ENCODE peak calls at places on chromosomes 1 and 21, in four cellular contexts. Z is fibroblast of the aortic adventitia, U is neural progenitor cell, Y is brain microvascular endothelial cell. J is an unnamed sample.

GRCh38 chr1:107920578-107920977 is 44.4 kb downstream of the VAV3 start:
- DNase-seq in U (no peak), Z (no peak), Y (no peak), J (no peak)

GRCh38 chr21:26965567-26966359 is 1.1 kb downstream of the ADAMTS5 start:
- DNase-seq in Y (peak), U (peak), Z (peak), J (peak)

GRCh38 chr1:117122297-117123025 is 912 bp upstream of the TRIM45 start:
- DNase-seq in Z (no peak), U (peak), Y (no peak), J (no peak)

GRCh38 chr1:190475394-190476250 is 2.0 kb downstream of the BRINP3 start:
- DNase-seq in Z (peak), Y (no peak), U (peak), J (no peak)

GRCh38 chr1:153532161-153532560 is 3.6 kb downstream of the S100A6 start:
- DNase-seq in U (no peak), Y (no peak), Z (no peak), J (no peak)

GRCh38 chr1:17053071-17053684 is 654 bp downstream of the SDHB start:
- DNase-seq in Y (no peak), Z (no peak), U (no peak), J (no peak)

GRCh38 chr1:185670187-185670627 is 64.0 kb upstream of the HMCN1 start:
- DNase-seq in Z (peak), U (peak), Y (peak), J (no peak)

GRCh38 chr1:156767879-156768608 is 709 bp downstream of the PRCC start:
- DNase-seq in U (peak), Y (no peak), Z (peak), J (no peak)

GRCh38 chr1:88983791-88984552 is 8.5 kb downstream of the KYAT3 start:
- DNase-seq in Z (peak), U (peak), Y (peak), J (peak)

GRCh38 chr1:27360159-27361043 is 6.4 kb downstream of the MAP3K6 start:
- DNase-seq in Y (no peak), U (peak), Z (no peak), J (no peak)

GRCh38 chr21:33902349-33902748 is 13.3 kb downstream of the ATP5PO start:
- DNase-seq in U (no peak), Z (no peak), Y (no peak), J (peak)

GRCh38 chr21:45506241-45506817 is 35.9 kb downstream of the SLC19A1 start:
- DNase-seq in Y (no peak), U (no peak), Z (no peak), J (peak)

GRCh38 chr1:5975133-5975880 is 16.9 kb downstream of the NPHP4 start:
- DNase-seq in Z (peak), U (peak), Y (peak), J (no peak)

GRCh38 chr1:156700731-156701130 is 4.7 kb downstream of the CRABP2 start:
- DNase-seq in Y (no peak), U (no peak), Z (no peak), J (no peak)

GRCh38 chr1:18285533-18285924 is 177.9 kb downstream of the IGSF21 start:
- DNase-seq in Y (no peak), Z (no peak), U (no peak), J (no peak)

GRCh38 chr1:79679916-79680315 is 673.4 kb upstream of the ADGRL4 start:
- DNase-seq in U (no peak), Z (no peak), Y (no peak), J (no peak)

GRCh38 chr1:73998348-73998959 is 199.5 kb downstream of the LRRIQ3 start:
- DNase-seq in U (peak), Y (no peak), Z (peak), J (no peak)

GRCh38 chr21:31342328-31342727 is 1.7 kb downstream of the TIAM1 start:
- DNase-seq in Y (no peak), U (no peak), Z (no peak), J (no peak)

GRCh38 chr1:29861446-29861845 is 625.1 kb downstream of the PTPRU start:
- DNase-seq in Y (no peak), Z (no peak), U (no peak), J (peak)

GRCh38 chr1:247471445-247472016 is 13.6 kb upstream of the OR2B11 start:
- DNase-seq in Y (no peak), U (no peak), Z (no peak), J (no peak)

GRCh38 chr1:205004296-205004813 is 38.7 kb upstream of the CNTN2 start:
- DNase-seq in Y (no peak), U (no peak), Z (no peak), J (no peak)

GRCh38 chr1:212366901-212367300 is 47.8 kb downstream of the PACC1 start:
- DNase-seq in Y (peak), Z (peak), U (no peak), J (no peak)

GRCh38 chr1:44423706-44424546 is 18.9 kb downstream of the RNF220 start:
- DNase-seq in Y (no peak), U (no peak), Z (peak), J (no peak)

GRCh38 chr21:34697826-34698225 is 29.0 kb downstream of the CLIC6 start:
- DNase-seq in Z (no peak), Y (no peak), U (no peak), J (no peak)

GRCh38 chr21:45364464-45365185 is 40.3 kb upstream of the COL18A1 start:
- DNase-seq in Y (peak), U (peak), Z (peak), J (no peak)

GRCh38 chr1:167454929-167455785 is 63.2 kb downstream of the CD247 start:
- DNase-seq in Z (peak), U (peak), Y (peak), J (no peak)

DNA sequence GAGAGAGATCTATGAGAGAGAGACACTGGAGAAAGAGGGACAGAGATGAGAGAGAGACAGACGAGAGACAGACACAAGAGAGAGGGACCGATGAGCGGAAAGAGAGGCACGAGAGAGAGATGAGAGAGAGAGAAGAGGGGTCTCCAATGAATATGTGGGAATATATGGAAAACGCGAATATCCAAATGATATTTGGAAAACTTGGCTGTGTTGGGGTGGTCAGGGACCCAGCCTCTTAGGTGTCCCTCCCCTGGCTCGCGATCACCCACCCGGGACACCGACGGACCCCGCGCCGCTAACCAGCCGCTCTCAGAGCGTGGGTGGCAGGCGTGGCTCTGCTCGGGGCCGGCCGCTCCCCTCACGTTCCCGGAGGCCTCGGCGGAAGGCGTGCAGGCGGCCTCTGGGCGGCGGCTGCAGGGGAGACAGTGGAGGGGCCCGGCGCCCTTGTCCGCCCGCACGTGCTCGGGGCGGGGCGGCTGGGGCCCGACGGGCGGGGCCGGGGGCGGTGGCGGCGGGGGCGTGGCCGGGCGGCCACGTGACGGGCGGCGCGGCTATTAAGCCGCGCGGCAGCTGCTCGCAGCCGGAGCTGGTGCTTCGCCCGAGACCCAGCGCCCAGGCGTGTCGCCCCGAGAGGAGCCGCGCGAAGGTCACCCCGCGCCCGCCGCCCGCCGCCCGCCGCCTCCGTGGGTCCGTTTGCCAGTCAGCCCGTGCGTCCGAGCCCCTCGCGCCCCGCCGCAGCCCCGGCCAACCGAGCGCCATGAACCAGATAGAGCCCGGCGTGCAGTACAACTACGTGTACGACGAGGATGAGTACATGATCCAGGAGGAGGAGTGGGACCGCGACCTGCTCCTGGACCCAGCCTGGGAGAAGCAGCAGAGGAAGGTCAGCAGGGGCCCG is at the start of gene ACTN2:
- DNase-seq in Y (no peak), U (peak), Z (no peak), J (peak)
- H3K4me3 ChIP-seq in Y (peak), U (peak), Z (peak), J (peak)

GRCh38 chr1:198950036-198950435 is 311.2 kb downstream of the PTPRC start:
- DNase-seq in Z (no peak), U (no peak), Y (no peak), J (no peak)
- H3K4me3 ChIP-seq in Z (no peak), U (no peak), Y (no peak), J (no peak)

DNA sequence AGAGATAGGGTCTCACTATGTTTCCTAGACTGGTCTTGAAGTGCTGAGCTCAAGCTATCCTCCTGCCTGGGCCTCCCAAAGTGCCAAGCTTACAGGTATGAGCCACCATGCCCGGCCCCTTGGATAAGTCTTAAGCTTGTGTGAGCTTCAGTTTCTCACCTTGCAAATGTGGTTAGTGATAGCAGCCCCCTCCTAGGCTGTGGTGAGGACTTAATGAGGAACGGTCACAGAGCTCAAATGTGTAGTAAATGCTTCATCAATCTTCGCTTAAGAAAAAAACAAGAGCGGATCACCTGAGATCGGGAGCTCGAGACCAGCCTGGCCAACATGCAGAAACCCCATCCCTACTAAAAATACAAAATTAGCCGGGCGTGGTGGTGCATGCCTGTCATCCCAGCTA is 3.0 kb downstream of the CNR2 start:
- DNase-seq in Z (no peak), Y (no peak), U (no peak), J (no peak)
- H3K4me3 ChIP-seq in Z (no peak), Y (no peak), U (no peak), J (no peak)

DNA sequence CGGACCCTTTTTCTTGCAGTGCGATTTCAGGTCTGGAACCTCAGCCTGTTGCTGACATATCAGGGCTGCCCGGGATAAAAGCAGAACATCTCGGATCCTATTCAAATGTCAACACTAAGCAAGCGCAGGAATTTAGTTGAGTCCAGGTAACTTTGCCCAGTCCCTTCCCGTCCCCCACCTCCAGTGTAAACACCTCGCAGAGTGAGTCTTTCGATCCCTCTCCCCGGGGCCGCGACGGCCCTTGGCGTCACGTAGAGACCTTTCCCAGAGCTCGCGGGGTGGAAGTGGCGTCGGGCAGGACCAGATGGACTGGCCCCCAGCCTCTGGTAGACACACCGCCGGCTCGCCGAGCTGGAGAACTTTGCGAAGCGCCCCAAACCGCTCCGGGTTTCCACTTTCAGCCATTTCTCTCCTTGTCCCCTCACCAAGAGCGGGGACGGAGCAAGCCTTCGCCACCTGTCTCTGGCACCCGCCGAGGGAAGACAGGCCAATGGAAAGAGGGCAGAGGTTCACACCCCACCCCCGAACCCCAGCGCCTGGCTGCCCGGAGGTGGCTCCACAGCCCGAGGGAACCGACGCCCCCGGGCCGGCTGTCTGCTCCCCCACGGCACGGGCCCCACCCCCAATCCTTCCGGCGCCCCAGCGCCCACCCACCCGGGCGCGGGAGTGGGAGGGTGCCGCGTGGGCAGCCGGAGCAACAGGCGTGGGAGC is 570 bp downstream of the KCND3 start:
- DNase-seq in Z (no peak), U (peak), Y (no peak), J (peak)
- H3K4me3 ChIP-seq in Z (peak), U (peak), Y (no peak), J (peak)

GRCh38 chr1:158818560-158818959 is 12.6 kb upstream of the MNDA start:
- DNase-seq in Y (no peak), Z (no peak), U (no peak), J (no peak)

GRCh38 chr1:158818991-158819405 is 12.2 kb upstream of the MNDA start:
- DNase-seq in Z (no peak), Y (no peak), U (no peak), J (no peak)

GRCh38 chr1:158819461-158820443 is 11.4 kb upstream of the MNDA start:
- DNase-seq in Y (peak), Z (no peak), U (no peak), J (no peak)

GRCh38 chr1:158821723-158822122 is 9.4 kb upstream of the MNDA start:
- DNase-seq in Y (no peak), U (no peak), Z (no peak), J (no peak)
- H3K4me3 ChIP-seq in Y (no peak), U (no peak), Z (no peak), J (no peak)

J was measured in lower leg skin.